ENCODE peak calls at places on chromosome 16, in five cellular contexts. One of them, this sample, is unnamed.

GRCh38 chr16:3595110-3595486 is 16.3 kb downstream of the SLX4 start:
- DNase-seq in GM23338: no peak
- DNase-seq in stomach: no peak
- DNase-seq in transverse colon: no peak
- DNase-seq in SK-N-SH: no peak
- DNase-seq in this sample: no peak

GRCh38 chr16:65846210-65846602 is 520.3 kb upstream of the CDH5 start:
- DNase-seq in SK-N-SH: no peak
- DNase-seq in GM23338: no peak
- DNase-seq in stomach: no peak
- DNase-seq in transverse colon: no peak
- DNase-seq in this sample: no peak

GRCh38 chr16:57892447-57893096 is 78.4 kb downstream of the CNGB1 start:
- DNase-seq in SK-N-SH: no peak
- DNase-seq in transverse colon: peak; percentile 35
- DNase-seq in GM23338: no peak
- DNase-seq in stomach: peak; percentile 34
- DNase-seq in this sample: no peak

GRCh38 chr16:26335236-26335809 is 643.6 kb downstream of the HS3ST4 start:
- DNase-seq in transverse colon: no peak
- DNase-seq in SK-N-SH: no peak
- DNase-seq in stomach: no peak
- DNase-seq in GM23338: no peak
- DNase-seq in this sample: peak; percentile 28

GRCh38 chr16:49491111-49491670 is 117.6 kb downstream of the C16orf78 start:
- DNase-seq in transverse colon: no peak
- DNase-seq in SK-N-SH: no peak
- DNase-seq in stomach: no peak
- DNase-seq in GM23338: peak; percentile 5
- DNase-seq in this sample: no peak

GRCh38 chr16:23577493-23577892 is 18.6 kb downstream of the NDUFAB1 start:
- DNase-seq in transverse colon: no peak
- DNase-seq in GM23338: no peak
- DNase-seq in stomach: no peak
- DNase-seq in SK-N-SH: no peak
- DNase-seq in this sample: no peak

GRCh38 chr16:88377961-88378360 is 4.8 kb upstream of the ZNF469 start:
- DNase-seq in stomach: no peak
- DNase-seq in transverse colon: no peak
- DNase-seq in GM23338: no peak
- DNase-seq in SK-N-SH: no peak
- DNase-seq in this sample: no peak

GRCh38 chr16:5709889-5710288 is 612.3 kb upstream of the EEF2KMT start:
- DNase-seq in GM23338: peak; percentile 54
- DNase-seq in stomach: no peak
- DNase-seq in transverse colon: no peak
- DNase-seq in SK-N-SH: no peak
- DNase-seq in this sample: peak; percentile 2

GRCh38 chr16:86199871-86200700 is 301.1 kb downstream of the IRF8 start:
- DNase-seq in transverse colon: peak; percentile 53
- DNase-seq in GM23338: no peak
- DNase-seq in SK-N-SH: no peak
- DNase-seq in stomach: no peak
- DNase-seq in this sample: no peak

GRCh38 chr16:23206986-23207385 is 24.4 kb downstream of the SCNN1G start:
- DNase-seq in transverse colon: no peak
- DNase-seq in stomach: no peak
- DNase-seq in SK-N-SH: peak; percentile 70
- DNase-seq in GM23338: no peak
- DNase-seq in this sample: no peak

GRCh38 chr16:51159864-51160263 is 8.8 kb upstream of the SALL1 start:
- DNase-seq in transverse colon: no peak
- DNase-seq in stomach: no peak
- DNase-seq in SK-N-SH: no peak
- DNase-seq in GM23338: peak; percentile 21
- DNase-seq in this sample: no peak

GRCh38 chr16:58464047-58464915 is 35.7 kb upstream of the NDRG4 start:
- DNase-seq in transverse colon: no peak
- DNase-seq in stomach: peak; percentile 29
- DNase-seq in SK-N-SH: peak; percentile 82
- DNase-seq in GM23338: peak; percentile 67
- DNase-seq in this sample: no peak

GRCh38 chr16:86343111-86343642 is 167.2 kb upstream of the FOXF1 start:
- DNase-seq in stomach: peak; percentile 42
- DNase-seq in GM23338: no peak
- DNase-seq in transverse colon: peak; percentile 68
- DNase-seq in SK-N-SH: peak; percentile 45
- DNase-seq in this sample: no peak

GRCh38 chr16:57801098-57801855 is 1.0 kb downstream of the KIFC3 start:
- DNase-seq in SK-N-SH: peak; percentile 58
- DNase-seq in transverse colon: no peak
- DNase-seq in GM23338: peak; percentile 47
- DNase-seq in stomach: no peak
- DNase-seq in this sample: no peak

GRCh38 chr16:17151335-17151734 is 319.4 kb downstream of the XYLT1 start:
- DNase-seq in SK-N-SH: no peak
- DNase-seq in GM23338: no peak
- DNase-seq in transverse colon: no peak
- DNase-seq in stomach: no peak
- DNase-seq in this sample: no peak

GRCh38 chr16:64952177-64952576 is 169.7 kb downstream of the CDH11 start:
- DNase-seq in SK-N-SH: no peak
- DNase-seq in transverse colon: no peak
- DNase-seq in stomach: no peak
- DNase-seq in GM23338: no peak
- DNase-seq in this sample: no peak

GRCh38 chr16:71648921-71649320 is 22.9 kb downstream of the MARVELD3 start:
- DNase-seq in GM23338: peak; percentile 69
- DNase-seq in transverse colon: no peak
- DNase-seq in stomach: no peak
- DNase-seq in SK-N-SH: no peak
- DNase-seq in this sample: no peak

GRCh38 chr16:51114369-51114768 is 36.7 kb downstream of the SALL1 start:
- DNase-seq in stomach: no peak
- DNase-seq in GM23338: peak; percentile 43
- DNase-seq in transverse colon: no peak
- DNase-seq in SK-N-SH: no peak
- DNase-seq in this sample: no peak

GRCh38 chr16:1772362-1772907 is at the start of gene EME2:
- DNase-seq in transverse colon: peak; percentile 58
- DNase-seq in GM23338: no peak
- DNase-seq in SK-N-SH: peak; percentile 52
- DNase-seq in stomach: no peak
- DNase-seq in this sample: no peak

GRCh38 chr16:1022466-1022865 is 40.9 kb downstream of the SOX8 start:
- DNase-seq in stomach: no peak
- DNase-seq in SK-N-SH: no peak
- DNase-seq in transverse colon: no peak
- DNase-seq in GM23338: no peak
- DNase-seq in this sample: no peak

GRCh38 chr16:4935231-4935855 is 1.6 kb downstream of the PPL start:
- DNase-seq in stomach: peak; percentile 83
- DNase-seq in transverse colon: peak; percentile 65
- DNase-seq in SK-N-SH: no peak
- DNase-seq in GM23338: no peak
- DNase-seq in this sample: no peak

GRCh38 chr16:46976550-46976949 is 3.1 kb upstream of the DNAJA2 start:
- DNase-seq in transverse colon: peak; percentile 21
- DNase-seq in SK-N-SH: no peak
- DNase-seq in GM23338: no peak
- DNase-seq in stomach: peak; percentile 38
- DNase-seq in this sample: no peak

GRCh38 chr16:11755022-11755760 is 12.5 kb upstream of the TXNDC11 start:
- DNase-seq in GM23338: no peak
- DNase-seq in transverse colon: no peak
- DNase-seq in stomach: no peak
- DNase-seq in SK-N-SH: no peak
- DNase-seq in this sample: no peak

DNA sequence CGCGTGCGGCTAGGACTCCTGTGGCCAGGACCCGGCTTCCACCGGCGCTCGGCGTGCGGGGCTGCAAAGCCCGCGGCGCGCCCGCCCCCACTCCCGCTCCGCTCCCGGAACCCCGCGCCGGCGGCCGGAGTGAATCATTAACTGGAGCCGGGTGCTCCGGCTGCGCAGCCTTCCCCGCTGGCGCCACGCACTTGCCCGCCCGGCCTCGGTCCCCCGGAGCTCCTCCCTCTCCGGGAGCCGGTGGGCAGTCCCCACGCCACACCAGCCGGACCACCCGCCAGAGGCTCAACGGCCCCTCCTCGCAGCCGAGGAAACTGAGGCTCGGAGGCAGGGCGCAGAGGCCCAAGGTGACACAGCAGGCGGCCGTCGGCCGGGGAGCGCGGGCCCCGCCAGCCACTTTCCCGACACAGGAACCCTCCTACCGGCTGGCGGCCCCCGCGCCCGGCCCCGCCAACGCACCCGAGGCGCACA is 580 bp downstream of the BCAR1 start:
- DNase-seq in GM23338: no peak
- DNase-seq in stomach: peak; percentile 80
- DNase-seq in SK-N-SH: peak; percentile 89
- DNase-seq in transverse colon: peak; percentile 77
- DNase-seq in this sample: no peak
- TF ChIP-seq POLR2AphosphoS5 in GM23338: no peak
- TF ChIP-seq POLR2AphosphoS5 in stomach: peak; percentile 58
- TF ChIP-seq POLR2AphosphoS5 in SK-N-SH: no peak
- TF ChIP-seq POLR2AphosphoS5 in transverse colon: peak; percentile 64
- TF ChIP-seq POLR2AphosphoS5 in this sample: no peak

GRCh38 chr16:83113317-83113716 is 486.5 kb downstream of the CDH13 start:
- DNase-seq in transverse colon: no peak
- DNase-seq in stomach: no peak
- DNase-seq in GM23338: peak; percentile 66
- DNase-seq in SK-N-SH: peak; percentile 22
- DNase-seq in this sample: no peak

GRCh38 chr16:83105279-83106077 is 478.7 kb downstream of the CDH13 start:
- DNase-seq in transverse colon: no peak
- DNase-seq in stomach: no peak
- DNase-seq in SK-N-SH: no peak
- DNase-seq in GM23338: no peak
- DNase-seq in this sample: no peak

GRCh38 chr16:83113811-83114210 is 487.0 kb downstream of the CDH13 start:
- DNase-seq in transverse colon: no peak
- DNase-seq in SK-N-SH: no peak
- DNase-seq in GM23338: no peak
- DNase-seq in stomach: no peak
- DNase-seq in this sample: no peak

GRCh38 chr16:83110221-83110768 is 483.5 kb downstream of the CDH13 start:
- DNase-seq in SK-N-SH: no peak
- DNase-seq in transverse colon: no peak
- DNase-seq in GM23338: no peak
- DNase-seq in stomach: no peak
- DNase-seq in this sample: no peak

DNA sequence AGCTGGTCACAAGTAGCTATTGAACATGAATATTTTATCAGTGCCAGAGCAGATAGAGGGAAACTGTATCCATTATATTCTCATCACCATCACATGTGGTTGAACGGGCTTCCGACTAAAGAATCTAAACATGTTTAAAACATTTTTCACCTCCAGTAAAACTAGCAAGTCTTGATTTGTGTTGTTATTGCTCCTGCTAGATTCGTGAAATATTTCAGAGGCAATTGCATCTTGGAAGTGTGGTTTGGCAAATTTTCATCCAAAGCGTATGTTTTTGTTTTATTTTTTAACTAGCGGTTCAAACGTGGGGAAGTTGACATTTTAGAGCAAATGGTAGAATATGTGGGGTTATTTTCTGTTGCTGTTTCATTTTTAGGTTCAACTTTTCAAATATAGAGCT is 483.0 kb downstream of the CDH13 start:
- DNase-seq in stomach: no peak
- DNase-seq in GM23338: no peak
- DNase-seq in SK-N-SH: no peak
- DNase-seq in transverse colon: no peak
- DNase-seq in this sample: no peak
- H3K27ac ChIP-seq in stomach: no peak overlapping the region
- H3K27ac ChIP-seq in GM23338: no peak overlapping the region
- H3K27ac ChIP-seq in SK-N-SH: no peak overlapping the region
- H3K27ac ChIP-seq in transverse colon: no peak overlapping the region
- H3K27ac ChIP-seq in this sample: no peak overlapping the region

GRCh38 chr16:21301168-21301894 is 23.2 kb upstream of the CRYM start:
- DNase-seq in stomach: peak; percentile 72
- DNase-seq in transverse colon: peak; percentile 92
- DNase-seq in SK-N-SH: peak; percentile 90
- DNase-seq in GM23338: peak; percentile 81
- DNase-seq in this sample: no peak

GRCh38 chr16:21302898-21303528 is 24.9 kb upstream of the CRYM start:
- DNase-seq in GM23338: no peak
- DNase-seq in SK-N-SH: no peak
- DNase-seq in stomach: no peak
- DNase-seq in transverse colon: peak; percentile 22
- DNase-seq in this sample: no peak

GRCh38 chr16:21301895-21302291 is 23.8 kb upstream of the CRYM start:
- DNase-seq in stomach: no peak
- DNase-seq in SK-N-SH: no peak
- DNase-seq in GM23338: no peak
- DNase-seq in transverse colon: no peak
- DNase-seq in this sample: no peak

GRCh38 chr16:21300309-21301167 is 22.4 kb upstream of the CRYM start:
- DNase-seq in SK-N-SH: peak; percentile 86
- DNase-seq in GM23338: peak; percentile 97
- DNase-seq in transverse colon: peak; percentile 97
- DNase-seq in stomach: peak; percentile 96
- DNase-seq in this sample: peak; percentile 89

GRCh38 chr16:21302454-21302853 is 24.4 kb upstream of the CRYM start:
- DNase-seq in transverse colon: no peak
- DNase-seq in stomach: no peak
- DNase-seq in SK-N-SH: no peak
- DNase-seq in GM23338: peak; percentile 43
- DNase-seq in this sample: no peak
- H3K4me3 ChIP-seq in transverse colon: peak overlapping the region; percentile 39
- H3K4me3 ChIP-seq in stomach: no peak overlapping the region
- H3K4me3 ChIP-seq in SK-N-SH: no peak overlapping the region
- H3K4me3 ChIP-seq in GM23338: peak overlapping the region; percentile 78
- H3K4me3 ChIP-seq in this sample: no peak overlapping the region

GRCh38 chr16:78871241-78871640 is 729.3 kb downstream of the MAF start:
- DNase-seq in GM23338: no peak
- DNase-seq in transverse colon: no peak
- DNase-seq in SK-N-SH: no peak
- DNase-seq in stomach: no peak
- DNase-seq in this sample: no peak

GRCh38 chr16:78877114-78877513 is 723.4 kb downstream of the MAF start:
- DNase-seq in transverse colon: no peak
- DNase-seq in stomach: no peak
- DNase-seq in GM23338: no peak
- DNase-seq in SK-N-SH: no peak
- DNase-seq in this sample: no peak

GRCh38 chr16:78879046-78879445 is 721.5 kb downstream of the MAF start:
- DNase-seq in SK-N-SH: no peak
- DNase-seq in GM23338: no peak
- DNase-seq in stomach: no peak
- DNase-seq in transverse colon: no peak
- DNase-seq in this sample: no peak

GRCh38 chr16:78878570-78878969 is 722.0 kb downstream of the MAF start:
- DNase-seq in GM23338: no peak
- DNase-seq in SK-N-SH: no peak
- DNase-seq in stomach: no peak
- DNase-seq in transverse colon: no peak
- DNase-seq in this sample: no peak

GRCh38 chr16:78874241-78874983 is 726.1 kb downstream of the MAF start:
- DNase-seq in SK-N-SH: no peak
- DNase-seq in transverse colon: no peak
- DNase-seq in stomach: no peak
- DNase-seq in GM23338: no peak
- DNase-seq in this sample: no peak
- TF ChIP-seq POLR2AphosphoS5 in SK-N-SH: no peak
- TF ChIP-seq POLR2AphosphoS5 in transverse colon: no peak
- TF ChIP-seq POLR2AphosphoS5 in stomach: no peak
- TF ChIP-seq POLR2AphosphoS5 in GM23338: no peak
- TF ChIP-seq POLR2AphosphoS5 in this sample: no peak

This sample was measured in SK-N-MC.